ENCODE peak calls at places on chromosomes 5 and 9, in four cellular contexts. One of them, this sample, is unnamed.
A peak's percentile ranks its signal among the peaks of the same experiment; 100 is the strongest.

GRCh38 chr5:141646026-141646425 is 5.2 kb downstream of the FCHSD1 start:
- DNase-seq in cardiac muscle cell: no peak
- DNase-seq in esophagus squamous epithelium: no peak
- DNase-seq in fibroblast of mammary gland: no peak
- DNase-seq in this sample: no peak

GRCh38 chr9:104988539-104988938 is 60.6 kb upstream of the ABCA1 start:
- DNase-seq in cardiac muscle cell: peak; percentile 20
- DNase-seq in esophagus squamous epithelium: no peak
- DNase-seq in fibroblast of mammary gland: peak; percentile 36
- DNase-seq in this sample: no peak

GRCh38 chr9:37201581-37201980 is 81.2 kb downstream of the ZCCHC7 start:
- DNase-seq in cardiac muscle cell: no peak
- DNase-seq in esophagus squamous epithelium: no peak
- DNase-seq in fibroblast of mammary gland: no peak
- DNase-seq in this sample: no peak

GRCh38 chr5:83636141-83636540 is 84.5 kb downstream of the HAPLN1 start:
- DNase-seq in cardiac muscle cell: peak; percentile 8
- DNase-seq in esophagus squamous epithelium: no peak
- DNase-seq in fibroblast of mammary gland: peak; percentile 28
- DNase-seq in this sample: no peak

GRCh38 chr9:40884072-40884901 is 244.2 kb downstream of the FOXD4L6 start:
- DNase-seq in cardiac muscle cell: no peak
- DNase-seq in esophagus squamous epithelium: no peak
- DNase-seq in fibroblast of mammary gland: no peak
- DNase-seq in this sample: peak; percentile 11

GRCh38 chr5:25301836-25302235 is 657.1 kb upstream of the CDH10 start:
- DNase-seq in cardiac muscle cell: no peak
- DNase-seq in esophagus squamous epithelium: no peak
- DNase-seq in fibroblast of mammary gland: no peak
- DNase-seq in this sample: no peak

GRCh38 chr5:180201051-180201987 is 7.7 kb downstream of the RASGEF1C start:
- DNase-seq in cardiac muscle cell: peak; percentile 55
- DNase-seq in esophagus squamous epithelium: no peak
- DNase-seq in fibroblast of mammary gland: peak; percentile 28
- DNase-seq in this sample: no peak

GRCh38 chr5:55936100-55936693 is 58.6 kb downstream of the IL6ST start:
- DNase-seq in cardiac muscle cell: peak; percentile 90
- DNase-seq in esophagus squamous epithelium: no peak
- DNase-seq in fibroblast of mammary gland: peak; percentile 88
- DNase-seq in this sample: peak; percentile 73

GRCh38 chr5:178537467-178538381 is 52.5 kb downstream of the COL23A1 start:
- DNase-seq in cardiac muscle cell: no peak
- DNase-seq in esophagus squamous epithelium: no peak
- DNase-seq in fibroblast of mammary gland: no peak
- DNase-seq in this sample: no peak

GRCh38 chr9:114153761-114154596 is 1.4 kb upstream of the COL27A1 start:
- DNase-seq in cardiac muscle cell: peak; percentile 42
- DNase-seq in esophagus squamous epithelium: no peak
- DNase-seq in fibroblast of mammary gland: no peak
- DNase-seq in this sample: no peak

GRCh38 chr9:14769235-14769580 is 46.7 kb upstream of the CER1 start:
- DNase-seq in cardiac muscle cell: peak; percentile 48
- DNase-seq in esophagus squamous epithelium: no peak
- DNase-seq in fibroblast of mammary gland: peak; percentile 42
- DNase-seq in this sample: no peak

GRCh38 chr9:133463234-133463863 is 3.6 kb downstream of the CACFD1 start:
- DNase-seq in cardiac muscle cell: no peak
- DNase-seq in esophagus squamous epithelium: no peak
- DNase-seq in fibroblast of mammary gland: no peak
- DNase-seq in this sample: no peak

GRCh38 chr5:150134198-150134588 is 21.5 kb downstream of the PDGFRB start:
- DNase-seq in cardiac muscle cell: no peak
- DNase-seq in esophagus squamous epithelium: no peak
- DNase-seq in fibroblast of mammary gland: no peak
- DNase-seq in this sample: no peak

GRCh38 chr9:96486351-96487029 is 36.5 kb downstream of the HABP4 start:
- DNase-seq in cardiac muscle cell: peak; percentile 76
- DNase-seq in esophagus squamous epithelium: no peak
- DNase-seq in fibroblast of mammary gland: peak; percentile 91
- DNase-seq in this sample: no peak

GRCh38 chr9:107489144-107489673 is 360 bp downstream of the KLF4 start:
- DNase-seq in cardiac muscle cell: no peak
- DNase-seq in esophagus squamous epithelium: no peak
- DNase-seq in fibroblast of mammary gland: peak; percentile 4
- DNase-seq in this sample: peak; percentile 45

GRCh38 chr9:133188006-133188842 is 20.8 kb downstream of the OBP2B start:
- DNase-seq in cardiac muscle cell: no peak
- DNase-seq in esophagus squamous epithelium: no peak
- DNase-seq in fibroblast of mammary gland: no peak
- DNase-seq in this sample: no peak

GRCh38 chr5:81233080-81233634 is at the start of gene CKMT2:
- DNase-seq in cardiac muscle cell: peak; percentile 74
- DNase-seq in esophagus squamous epithelium: no peak
- DNase-seq in fibroblast of mammary gland: peak; percentile 41
- DNase-seq in this sample: no peak

GRCh38 chr5:111697215-111697614 is 59.8 kb downstream of the NREP start:
- DNase-seq in cardiac muscle cell: peak; percentile 57
- DNase-seq in esophagus squamous epithelium: no peak
- DNase-seq in fibroblast of mammary gland: peak; percentile 58
- DNase-seq in this sample: no peak

GRCh38 chr5:179393078-179393477 is 47.8 kb upstream of the ADAMTS2 start:
- DNase-seq in cardiac muscle cell: peak; percentile 69
- DNase-seq in esophagus squamous epithelium: no peak
- DNase-seq in fibroblast of mammary gland: peak; percentile 97
- DNase-seq in this sample: no peak

DNA sequence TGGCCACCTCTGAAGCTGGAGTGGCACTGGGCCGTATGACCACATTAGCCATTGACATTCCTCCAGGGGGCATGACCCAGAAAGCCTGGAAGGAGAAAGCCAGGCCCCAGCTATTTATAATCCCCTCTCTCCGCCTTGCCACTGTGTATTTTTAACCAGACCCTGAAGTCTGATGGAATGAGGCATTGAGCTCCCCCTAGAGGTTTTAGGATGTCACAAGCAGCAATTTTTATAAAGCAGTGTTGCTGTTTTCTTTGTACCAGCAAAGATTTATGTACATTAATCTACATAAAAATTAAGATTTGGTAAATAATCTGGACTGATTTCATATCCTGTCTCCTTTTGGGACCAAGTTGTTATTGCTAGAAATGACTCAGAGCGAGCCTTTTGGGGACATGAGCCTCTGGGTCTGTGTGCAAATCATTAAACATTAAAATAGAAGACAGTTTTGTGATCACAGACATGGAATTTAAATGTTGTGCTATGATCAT is 127.1 kb downstream of the TRIO start:
- DNase-seq in cardiac muscle cell: peak; percentile 77
- DNase-seq in esophagus squamous epithelium: no peak
- DNase-seq in fibroblast of mammary gland: peak; percentile 74
- DNase-seq in this sample: peak; percentile 54
- TF ChIP-seq CTCF in cardiac muscle cell: peak; percentile 83
- TF ChIP-seq CTCF in esophagus squamous epithelium: peak; percentile 55
- TF ChIP-seq CTCF in fibroblast of mammary gland: peak; percentile 84
- TF ChIP-seq CTCF in this sample: peak; percentile 71

GRCh38 chr9:136910901-136911245 is 24.6 kb downstream of the TRAF2 start:
- DNase-seq in cardiac muscle cell: no peak
- DNase-seq in esophagus squamous epithelium: no peak
- DNase-seq in fibroblast of mammary gland: no peak
- DNase-seq in this sample: no peak
- TF ChIP-seq CTCF in cardiac muscle cell: no peak
- TF ChIP-seq CTCF in esophagus squamous epithelium: no peak
- TF ChIP-seq CTCF in fibroblast of mammary gland: no peak
- TF ChIP-seq CTCF in this sample: no peak

GRCh38 chr9:5466776-5467175 is 16.4 kb downstream of the CD274 start:
- DNase-seq in cardiac muscle cell: no peak
- DNase-seq in esophagus squamous epithelium: no peak
- DNase-seq in fibroblast of mammary gland: no peak
- DNase-seq in this sample: no peak

GRCh38 chr9:5468850-5469249 is 18.5 kb downstream of the CD274 start:
- DNase-seq in cardiac muscle cell: no peak
- DNase-seq in esophagus squamous epithelium: no peak
- DNase-seq in fibroblast of mammary gland: no peak
- DNase-seq in this sample: no peak

GRCh38 chr9:5470816-5471215 is 20.5 kb downstream of the CD274 start:
- DNase-seq in cardiac muscle cell: no peak
- DNase-seq in esophagus squamous epithelium: no peak
- DNase-seq in fibroblast of mammary gland: no peak
- DNase-seq in this sample: no peak

DNA sequence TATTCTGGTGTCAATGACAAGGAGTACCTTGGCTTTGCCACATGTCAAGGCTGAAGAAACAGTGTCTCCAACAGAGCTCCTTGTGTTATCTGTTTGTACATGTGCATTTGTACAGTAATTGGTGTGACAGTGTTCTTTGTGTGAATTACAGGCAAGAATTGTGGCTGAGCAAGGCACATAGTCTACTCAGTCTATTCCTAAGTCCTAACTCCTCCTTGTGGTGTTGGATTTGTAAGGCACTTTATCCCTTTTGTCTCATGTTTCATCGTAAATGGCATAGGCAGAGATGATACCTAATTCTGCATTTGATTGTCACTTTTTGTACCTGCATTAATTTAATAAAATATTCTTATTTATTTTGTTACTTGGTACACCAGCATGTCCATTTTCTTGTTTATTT is 19.8 kb downstream of the CD274 start:
- DNase-seq in cardiac muscle cell: no peak
- DNase-seq in esophagus squamous epithelium: no peak
- DNase-seq in fibroblast of mammary gland: no peak
- DNase-seq in this sample: no peak
- TF ChIP-seq CTCF in cardiac muscle cell: no peak
- TF ChIP-seq CTCF in esophagus squamous epithelium: no peak
- TF ChIP-seq CTCF in fibroblast of mammary gland: no peak
- TF ChIP-seq CTCF in this sample: no peak

GRCh38 chr9:136742640-136743391 is at the start of gene LCN10:
- DNase-seq in cardiac muscle cell: no peak
- DNase-seq in esophagus squamous epithelium: no peak
- DNase-seq in fibroblast of mammary gland: no peak
- DNase-seq in this sample: no peak
- TF ChIP-seq CTCF in cardiac muscle cell: peak; percentile 46
- TF ChIP-seq CTCF in esophagus squamous epithelium: no peak
- TF ChIP-seq CTCF in fibroblast of mammary gland: no peak
- TF ChIP-seq CTCF in this sample: peak; percentile 46

GRCh38 chr5:146565764-146566163 is 49.8 kb upstream of the GPR151 start:
- DNase-seq in cardiac muscle cell: peak; percentile 76
- DNase-seq in esophagus squamous epithelium: no peak
- DNase-seq in fibroblast of mammary gland: peak; percentile 75
- DNase-seq in this sample: peak; percentile 66
- TF ChIP-seq CTCF in cardiac muscle cell: peak; percentile 82
- TF ChIP-seq CTCF in esophagus squamous epithelium: no peak
- TF ChIP-seq CTCF in fibroblast of mammary gland: peak; percentile 73
- TF ChIP-seq CTCF in this sample: peak; percentile 60

DNA sequence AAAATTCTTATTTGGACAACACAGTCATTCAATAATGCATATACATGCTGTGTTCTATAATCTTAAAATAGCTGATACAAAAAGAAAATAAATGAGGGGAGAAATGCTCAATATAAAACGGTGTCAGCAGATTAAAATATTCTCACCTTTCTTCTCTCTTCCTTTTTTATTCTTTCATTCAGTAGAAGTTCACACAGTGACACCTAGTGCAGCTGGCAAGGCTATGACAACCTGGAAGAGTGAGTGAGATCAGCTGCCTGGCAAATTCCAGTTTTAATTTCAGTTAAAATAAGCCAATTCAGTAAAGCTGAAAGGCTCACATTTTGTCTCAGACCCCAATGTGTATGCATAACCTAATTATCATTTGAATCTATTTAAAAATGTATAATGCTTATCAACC is 150.3 kb downstream of the RASEF start:
- DNase-seq in cardiac muscle cell: no peak
- DNase-seq in esophagus squamous epithelium: no peak
- DNase-seq in fibroblast of mammary gland: no peak
- DNase-seq in this sample: no peak
- TF ChIP-seq CTCF in cardiac muscle cell: no peak
- TF ChIP-seq CTCF in esophagus squamous epithelium: no peak
- TF ChIP-seq CTCF in fibroblast of mammary gland: no peak
- TF ChIP-seq CTCF in this sample: no peak

GRCh38 chr5:93594591-93595419 is 11.8 kb downstream of the NR2F1 start:
- DNase-seq in cardiac muscle cell: no peak
- DNase-seq in esophagus squamous epithelium: no peak
- DNase-seq in fibroblast of mammary gland: no peak
- DNase-seq in this sample: no peak
- TF ChIP-seq CTCF in cardiac muscle cell: peak; percentile 3
- TF ChIP-seq CTCF in esophagus squamous epithelium: no peak
- TF ChIP-seq CTCF in fibroblast of mammary gland: no peak
- TF ChIP-seq CTCF in this sample: no peak